ENCODE peak calls at places on chromosome 6, in seven cellular contexts. G is dorsolateral prefrontal cortex, Y is fibroblast of mammary gland, N is heart left ventricle, F is psoas muscle, I is heart right ventricle, C is astrocyte of the spinal cord. H is an unnamed sample.
A peak's percentile ranks its signal among the peaks of the same experiment; 100 is the strongest.

GRCh38 chr6:52333840-52334200 is 28.1 kb upstream of the PAQR8 start:
- DNase-seq in G (no peak), Y (no peak), N (no peak), F (no peak), I (no peak), C (no peak), H (no peak)

GRCh38 chr6:69871107-69871506 is 4.8 kb downstream of the COL19A1 start:
- DNase-seq in G (no peak), Y (no peak), N (no peak), F (no peak), I (no peak), C (no peak), H (no peak)

GRCh38 chr6:146123611-146124010 is 94.7 kb downstream of the GRM1 start:
- DNase-seq in G (no peak), Y (no peak), N (no peak), F (no peak), I (no peak), C (no peak), H (no peak)

GRCh38 chr6:45422541-45423110 is 44.9 kb upstream of the SUPT3H start:
- DNase-seq in G (no peak), Y (no peak), N (peak; percentile 50), F (peak; percentile 37), I (peak; percentile 26), C (no peak), H (peak; percentile 62)

GRCh38 chr6:11875325-11876109 is 96.9 kb upstream of the ADTRP start:
- DNase-seq in G (no peak), Y (no peak), N (no peak), F (no peak), I (no peak), C (no peak), H (no peak)

GRCh38 chr6:137685798-137686197 is 181.3 kb upstream of the TNFAIP3 start:
- DNase-seq in G (no peak), Y (no peak), N (no peak), F (no peak), I (no peak), C (no peak), H (no peak)

GRCh38 chr6:3610206-3610605 is 141.3 kb downstream of the PXDC1 start:
- DNase-seq in G (no peak), Y (peak; percentile 34), N (no peak), F (no peak), I (no peak), C (peak; percentile 47), H (peak; percentile 9)

GRCh38 chr6:163588211-163588919 is 173.8 kb downstream of the QKI start:
- DNase-seq in G (no peak), Y (peak; percentile 86), N (no peak), F (peak; percentile 33), I (no peak), C (peak; percentile 34), H (peak; percentile 73)

GRCh38 chr6:18595774-18596528 is 208.8 kb downstream of the RNF144B start:
- DNase-seq in G (peak; percentile 80), Y (peak; percentile 72), N (no peak), F (no peak), I (peak; percentile 63), C (peak; percentile 66), H (peak; percentile 71)

GRCh38 chr6:129212081-129212480 is 329.1 kb downstream of the LAMA2 start:
- DNase-seq in G (no peak), Y (no peak), N (no peak), F (no peak), I (no peak), C (peak; percentile 33), H (peak; percentile 93)

GRCh38 chr6:149422581-149422980 is 22.5 kb downstream of the SUMO4 start:
- DNase-seq in G (no peak), Y (no peak), N (no peak), F (no peak), I (no peak), C (no peak), H (no peak)

GRCh38 chr6:21914121-21914973 is 320.8 kb downstream of the SOX4 start:
- DNase-seq in G (no peak), Y (peak; percentile 46), N (peak; percentile 65), F (peak; percentile 62), I (peak; percentile 83), C (no peak), H (no peak)

GRCh38 chr6:1625352-1625773 is 15.6 kb downstream of the FOXC1 start:
- DNase-seq in G (no peak), Y (no peak), N (no peak), F (no peak), I (no peak), C (no peak), H (peak; percentile 18)

GRCh38 chr6:113969888-113970807 is 800 bp downstream of the HDAC2 start:
- DNase-seq in G (peak; percentile 15), Y (peak; percentile 29), N (peak; percentile 70), F (peak; percentile 50), I (peak; percentile 54), C (peak; percentile 51), H (peak; percentile 29)

GRCh38 chr6:49662877-49663231 is 26.2 kb upstream of the RHAG start:
- DNase-seq in G (no peak), Y (no peak), N (no peak), F (no peak), I (no peak), C (no peak), H (no peak)

GRCh38 chr6:147504848-147505247 is 3.6 kb upstream of the SAMD5 start:
- DNase-seq in G (no peak), Y (no peak), N (no peak), F (no peak), I (no peak), C (no peak), H (no peak)

GRCh38 chr6:147508871-147509608 is 550 bp downstream of the SAMD5 start:
- DNase-seq in G (no peak), Y (no peak), N (peak; percentile 32), F (peak; percentile 13), I (no peak), C (no peak), H (no peak)

GRCh38 chr6:147508073-147508870 is at the start of gene SAMD5:
- DNase-seq in G (no peak), Y (peak; percentile 43), N (peak; percentile 62), F (peak; percentile 44), I (peak; percentile 31), C (peak; percentile 72), H (peak; percentile 36)

GRCh38 chr6:147507162-147508072 is 1.1 kb upstream of the SAMD5 start:
- DNase-seq in G (no peak), Y (no peak), N (no peak), F (no peak), I (no peak), C (peak; percentile 19), H (no peak)

GRCh38 chr6:147506704-147507114 is 1.8 kb upstream of the SAMD5 start:
- DNase-seq in G (peak; percentile 73), Y (peak; percentile 49), N (peak; percentile 72), F (peak; percentile 70), I (peak; percentile 66), C (peak; percentile 50), H (peak; percentile 29)
- TF ChIP-seq CTCF in G (peak; percentile 81), Y (peak; percentile 71), N (peak; percentile 88), F (peak; percentile 86), I (peak; percentile 76), C (peak; percentile 80), H (peak; percentile 65)

DNA sequence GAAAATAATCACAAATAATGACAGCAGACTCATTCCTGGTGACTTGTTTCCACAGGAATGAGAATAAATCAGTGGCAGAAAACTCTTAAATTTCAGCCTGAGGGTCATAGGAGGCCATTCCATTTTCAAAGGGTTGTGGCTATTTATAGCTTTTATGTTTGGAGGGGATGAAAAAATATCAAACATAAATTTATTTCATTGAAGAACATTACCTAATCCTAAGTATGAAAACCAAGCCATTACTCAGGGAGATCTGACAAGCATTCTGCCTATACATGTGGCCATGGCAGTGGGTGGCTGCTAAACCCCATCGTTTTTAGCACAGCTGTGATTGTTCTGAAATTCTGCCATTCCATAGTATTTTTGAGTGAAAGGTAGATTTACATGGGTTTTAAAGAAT is 173.7 kb upstream of the CNR1 start:
- DNase-seq in G (no peak), Y (peak; percentile 37), N (no peak), F (no peak), I (no peak), C (peak; percentile 20), H (peak; percentile 9)
- H3K4me3 ChIP-seq in G (no peak overlapping the region), Y (no peak overlapping the region), N (no peak overlapping the region), F (no peak overlapping the region), I (no peak overlapping the region), C (no peak overlapping the region), H (no peak overlapping the region)

GRCh38 chr6:117311310-117311709 is 46.0 kb downstream of the VGLL2 start:
- DNase-seq in G (no peak), Y (no peak), N (no peak), F (no peak), I (no peak), C (no peak), H (no peak)

GRCh38 chr6:117317261-117317660 is 51.9 kb downstream of the VGLL2 start:
- DNase-seq in G (no peak), Y (peak; percentile 36), N (no peak), F (no peak), I (no peak), C (peak; percentile 40), H (peak; percentile 8)
- TF ChIP-seq CTCF in G (peak; percentile 31), Y (peak; percentile 44), N (peak; percentile 49), F (peak; percentile 65), I (peak; percentile 32), C (peak; percentile 37), H (peak; percentile 39)

GRCh38 chr6:104784884-104785283 is 74.8 kb downstream of the HACE1 start:
- DNase-seq in G (no peak), Y (peak; percentile 55), N (no peak), F (no peak), I (no peak), C (peak; percentile 38), H (peak; percentile 49)
- H3K4me3 ChIP-seq in G (no peak overlapping the region), Y (no peak overlapping the region), N (no peak overlapping the region), F (no peak overlapping the region), I (no peak overlapping the region), C (no peak overlapping the region), H (no peak overlapping the region)

GRCh38 chr6:72669324-72669723 is 47.5 kb downstream of the KCNQ5 start:
- DNase-seq in G (no peak), Y (no peak), N (no peak), F (no peak), I (no peak), C (no peak), H (no peak)

GRCh38 chr6:72676995-72677394 is 55.1 kb downstream of the KCNQ5 start:
- DNase-seq in G (no peak), Y (no peak), N (no peak), F (no peak), I (no peak), C (no peak), H (no peak)

GRCh38 chr6:72675396-72675795 is 53.5 kb downstream of the KCNQ5 start:
- DNase-seq in G (no peak), Y (no peak), N (no peak), F (no peak), I (no peak), C (no peak), H (no peak)

GRCh38 chr6:72674842-72675241 is 53.0 kb downstream of the KCNQ5 start:
- DNase-seq in G (no peak), Y (no peak), N (no peak), F (no peak), I (no peak), C (no peak), H (no peak)

DNA sequence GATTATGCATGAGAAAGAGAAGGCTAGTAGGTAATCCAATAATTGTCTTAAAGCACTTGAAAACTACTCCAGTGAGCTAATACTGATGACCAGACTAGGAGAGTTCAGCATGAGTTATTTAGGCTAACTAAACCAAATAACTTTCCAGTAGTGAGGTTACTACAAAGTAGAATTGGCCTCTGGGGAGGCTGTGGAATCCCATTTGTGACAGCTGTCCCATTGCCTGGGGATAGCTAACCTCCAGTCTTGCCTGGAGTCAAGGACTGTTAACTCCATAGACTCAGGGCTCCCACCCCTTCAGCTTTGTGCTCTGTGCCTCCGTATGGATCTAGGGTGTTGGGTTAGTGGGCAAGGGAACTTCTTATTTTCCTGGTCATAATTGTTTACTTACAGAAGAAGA is 51.0 kb downstream of the KCNQ5 start:
- DNase-seq in G (no peak), Y (no peak), N (no peak), F (no peak), I (no peak), C (no peak), H (no peak)
- TF ChIP-seq CTCF in G (no peak), Y (no peak), N (no peak), F (no peak), I (no peak), C (no peak), H (no peak)